ENCODE peak calls at places on chromosomes 11 and 22, in four cellular contexts. One of them, this sample, is unnamed.

GRCh38 chr11:114762437-114762836 is 84.1 kb downstream of the NXPE2 start:
- DNase-seq in AG10803: peak; percentile 67
- DNase-seq in PC-3: peak; percentile 75
- DNase-seq in thoracic aorta: no peak
- DNase-seq in this sample: peak; percentile 75

GRCh38 chr11:101003468-101003867 is 126.1 kb downstream of the PGR start:
- DNase-seq in AG10803: no peak
- DNase-seq in PC-3: peak; percentile 66
- DNase-seq in thoracic aorta: no peak
- DNase-seq in this sample: no peak

GRCh38 chr11:128905345-128906184 is 14.4 kb downstream of the KCNJ5 start:
- DNase-seq in AG10803: no peak
- DNase-seq in PC-3: peak; percentile 77
- DNase-seq in thoracic aorta: no peak
- DNase-seq in this sample: peak; percentile 18

GRCh38 chr11:125313271-125314222 is 149.0 kb downstream of the PKNOX2 start:
- DNase-seq in AG10803: no peak
- DNase-seq in PC-3: no peak
- DNase-seq in thoracic aorta: no peak
- DNase-seq in this sample: peak; percentile 23

GRCh38 chr11:72598901-72599300 is 75.3 kb downstream of the PDE2A start:
- DNase-seq in AG10803: peak; percentile 26
- DNase-seq in PC-3: peak; percentile 33
- DNase-seq in thoracic aorta: no peak
- DNase-seq in this sample: peak; percentile 60

GRCh38 chr22:23818541-23818940 is 20.3 kb downstream of the DERL3 start:
- DNase-seq in AG10803: no peak
- DNase-seq in PC-3: no peak
- DNase-seq in thoracic aorta: no peak
- DNase-seq in this sample: no peak

GRCh38 chr22:46533434-46533833 is 4.0 kb downstream of the CELSR1 start:
- DNase-seq in AG10803: no peak
- DNase-seq in PC-3: no peak
- DNase-seq in thoracic aorta: no peak
- DNase-seq in this sample: no peak

GRCh38 chr11:17972987-17973386 is 39.9 kb downstream of the SERGEF start:
- DNase-seq in AG10803: peak; percentile 92
- DNase-seq in PC-3: peak; percentile 35
- DNase-seq in thoracic aorta: no peak
- DNase-seq in this sample: peak; percentile 86

GRCh38 chr11:94583885-94584500 is 16.8 kb downstream of the PIWIL4 start:
- DNase-seq in AG10803: peak; percentile 43
- DNase-seq in PC-3: no peak
- DNase-seq in thoracic aorta: no peak
- DNase-seq in this sample: peak; percentile 25

GRCh38 chr11:124219126-124219525 is 21.8 kb upstream of the OR8G1 start:
- DNase-seq in AG10803: no peak
- DNase-seq in PC-3: peak; percentile 10
- DNase-seq in thoracic aorta: no peak
- DNase-seq in this sample: no peak

GRCh38 chr11:78373689-78374088 is 43.9 kb downstream of the GAB2 start:
- DNase-seq in AG10803: no peak
- DNase-seq in PC-3: no peak
- DNase-seq in thoracic aorta: no peak
- DNase-seq in this sample: no peak

GRCh38 chr22:19691721-19692341 is 22.5 kb upstream of the SEPTIN5 start:
- DNase-seq in AG10803: peak; percentile 59
- DNase-seq in PC-3: peak; percentile 60
- DNase-seq in thoracic aorta: no peak
- DNase-seq in this sample: peak; percentile 31

GRCh38 chr11:13238879-13239514 is 38.6 kb upstream of the BMAL1 start:
- DNase-seq in AG10803: peak; percentile 51
- DNase-seq in PC-3: peak; percentile 70
- DNase-seq in thoracic aorta: no peak
- DNase-seq in this sample: peak; percentile 65

GRCh38 chr22:31566484-31566883 is 70.1 kb downstream of the SFI1 start:
- DNase-seq in AG10803: no peak
- DNase-seq in PC-3: no peak
- DNase-seq in thoracic aorta: no peak
- DNase-seq in this sample: no peak

GRCh38 chr11:125626381-125626950 is 1.5 kb downstream of the CHEK1 start:
- DNase-seq in AG10803: peak; percentile 30
- DNase-seq in PC-3: no peak
- DNase-seq in thoracic aorta: no peak
- DNase-seq in this sample: no peak

GRCh38 chr11:19595840-19596751 is 116.5 kb upstream of the NAV2 start:
- DNase-seq in AG10803: peak; percentile 91
- DNase-seq in PC-3: peak; percentile 92
- DNase-seq in thoracic aorta: peak; percentile 61
- DNase-seq in this sample: peak; percentile 86

GRCh38 chr11:68828957-68829356 is 12.8 kb downstream of the CPT1A start:
- DNase-seq in AG10803: no peak
- DNase-seq in PC-3: no peak
- DNase-seq in thoracic aorta: no peak
- DNase-seq in this sample: no peak

GRCh38 chr11:71962428-71963038 is 33.7 kb downstream of the RNF121 start:
- DNase-seq in AG10803: peak; percentile 31
- DNase-seq in PC-3: peak; percentile 27
- DNase-seq in thoracic aorta: no peak
- DNase-seq in this sample: peak; percentile 60

GRCh38 chr11:44143987-44144909 is 48.8 kb downstream of the EXT2 start:
- DNase-seq in AG10803: no peak
- DNase-seq in PC-3: peak; percentile 95
- DNase-seq in thoracic aorta: no peak
- DNase-seq in this sample: no peak

GRCh38 chr22:49968313-49968830 is 7.8 kb downstream of the PIM3 start:
- DNase-seq in AG10803: no peak
- DNase-seq in PC-3: no peak
- DNase-seq in thoracic aorta: peak; percentile 1
- DNase-seq in this sample: no peak

GRCh38 chr22:19038164-19038546 is 84.1 kb downstream of the DGCR2 start:
- DNase-seq in AG10803: no peak
- DNase-seq in PC-3: no peak
- DNase-seq in thoracic aorta: no peak
- DNase-seq in this sample: no peak

GRCh38 chr22:25077964-25078363 is 121.7 kb upstream of the CRYBB3 start:
- DNase-seq in AG10803: no peak
- DNase-seq in PC-3: no peak
- DNase-seq in thoracic aorta: no peak
- DNase-seq in this sample: no peak

GRCh38 chr11:8631395-8632110 is 37.5 kb upstream of the STK33 start:
- DNase-seq in AG10803: peak; percentile 76
- DNase-seq in PC-3: peak; percentile 4
- DNase-seq in thoracic aorta: no peak
- DNase-seq in this sample: peak; percentile 82

GRCh38 chr22:26461188-26461810 is 22.3 kb downstream of the HPS4 start:
- DNase-seq in AG10803: peak; percentile 30
- DNase-seq in PC-3: peak; percentile 50
- DNase-seq in thoracic aorta: no peak
- DNase-seq in this sample: peak; percentile 41

GRCh38 chr11:127843483-127844396 is 743.6 kb downstream of the ETS1 start:
- DNase-seq in AG10803: peak; percentile 71
- DNase-seq in PC-3: peak; percentile 82
- DNase-seq in thoracic aorta: peak; percentile 10
- DNase-seq in this sample: peak; percentile 82

GRCh38 chr11:33930317-33931021 is 38.6 kb upstream of the LMO2 start:
- DNase-seq in AG10803: peak; percentile 81
- DNase-seq in PC-3: no peak
- DNase-seq in thoracic aorta: no peak
- DNase-seq in this sample: peak; percentile 88

GRCh38 chr11:60504219-60504618 is 11.0 kb upstream of the MS4A13 start:
- DNase-seq in AG10803: no peak
- DNase-seq in PC-3: no peak
- DNase-seq in thoracic aorta: no peak
- DNase-seq in this sample: no peak

DNA sequence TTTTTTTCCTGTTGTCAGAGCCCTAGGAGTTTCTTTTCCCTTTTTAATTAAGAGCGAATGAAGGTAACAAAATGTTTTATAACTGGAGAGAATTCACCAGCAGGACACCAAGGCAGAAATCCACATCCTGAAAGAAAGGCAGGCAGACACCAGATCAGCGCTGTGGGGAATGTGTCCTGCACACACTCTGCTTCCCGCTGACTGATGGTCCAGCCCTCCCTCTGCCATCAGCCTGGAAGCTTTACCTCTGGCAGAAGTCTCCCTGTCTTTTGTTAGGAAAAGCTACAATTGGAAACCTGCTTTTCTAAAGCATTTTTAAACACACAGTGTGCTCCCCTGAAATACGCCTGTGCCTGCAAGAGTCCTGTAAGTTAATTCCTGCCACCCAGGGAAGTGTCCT is 638.5 kb downstream of the NTM start:
- DNase-seq in AG10803: no peak
- DNase-seq in PC-3: no peak
- DNase-seq in thoracic aorta: no peak
- DNase-seq in this sample: no peak
- TF ChIP-seq CTCF in AG10803: no peak
- TF ChIP-seq CTCF in PC-3: no peak
- TF ChIP-seq CTCF in thoracic aorta: no peak
- TF ChIP-seq CTCF in this sample: no peak

GRCh38 chr11:96111308-96111707 is 187.4 kb upstream of the MTMR2 start:
- DNase-seq in AG10803: no peak
- DNase-seq in PC-3: no peak
- DNase-seq in thoracic aorta: no peak
- DNase-seq in this sample: no peak

GRCh38 chr11:96114178-96115070 is 190.5 kb upstream of the MTMR2 start:
- DNase-seq in AG10803: no peak
- DNase-seq in PC-3: peak; percentile 41
- DNase-seq in thoracic aorta: no peak
- DNase-seq in this sample: no peak

GRCh38 chr11:96112192-96113099 is 188.5 kb upstream of the MTMR2 start:
- DNase-seq in AG10803: no peak
- DNase-seq in PC-3: no peak
- DNase-seq in thoracic aorta: no peak
- DNase-seq in this sample: peak; percentile 42

GRCh38 chr11:96110302-96110701 is 186.4 kb upstream of the MTMR2 start:
- DNase-seq in AG10803: no peak
- DNase-seq in PC-3: no peak
- DNase-seq in thoracic aorta: no peak
- DNase-seq in this sample: no peak

DNA sequence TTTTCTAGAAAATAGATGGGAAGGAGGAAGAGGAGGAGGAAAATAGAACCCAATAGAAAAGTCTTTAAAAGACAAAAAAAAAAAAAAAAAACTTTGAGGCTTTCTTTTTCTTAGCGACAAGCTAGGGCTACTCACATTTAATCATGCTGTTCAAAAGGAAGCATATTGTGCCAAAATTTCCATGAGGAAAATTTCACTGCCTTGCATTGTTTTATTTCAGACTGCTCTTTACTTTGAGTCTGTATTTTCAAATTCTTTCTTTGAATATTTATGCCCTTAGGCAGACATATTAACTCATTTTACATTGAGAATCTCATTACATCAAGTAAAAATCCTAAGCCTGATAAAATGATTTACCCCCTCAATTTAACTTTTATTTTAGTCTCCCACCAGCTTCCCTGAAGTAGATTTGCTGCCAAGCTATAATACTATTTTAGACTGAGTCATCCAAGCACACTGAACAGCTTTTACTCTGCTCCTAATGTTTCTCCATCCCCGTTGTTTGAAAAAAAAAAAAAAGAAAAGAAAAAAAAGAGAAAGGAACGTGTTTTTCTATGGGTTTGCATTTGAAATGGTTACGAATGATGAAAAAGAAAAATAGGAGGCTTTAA is 189.3 kb upstream of the MTMR2 start:
- DNase-seq in AG10803: peak; percentile 75
- DNase-seq in PC-3: no peak
- DNase-seq in thoracic aorta: no peak
- DNase-seq in this sample: peak; percentile 75
- H3K4me3 ChIP-seq in AG10803: peak overlapping the region; percentile 15
- H3K4me3 ChIP-seq in PC-3: no peak overlapping the region
- H3K4me3 ChIP-seq in thoracic aorta: peak overlapping the region; percentile 48
- H3K4me3 ChIP-seq in this sample: no peak overlapping the region

GRCh38 chr22:27491888-27492287 is 309.7 kb downstream of the MN1 start:
- DNase-seq in AG10803: no peak
- DNase-seq in PC-3: no peak
- DNase-seq in thoracic aorta: no peak
- DNase-seq in this sample: no peak

GRCh38 chr22:27487600-27488450 is 313.7 kb downstream of the MN1 start:
- DNase-seq in AG10803: no peak
- DNase-seq in PC-3: peak; percentile 36
- DNase-seq in thoracic aorta: no peak
- DNase-seq in this sample: no peak

GRCh38 chr22:27488456-27489224 is 312.9 kb downstream of the MN1 start:
- DNase-seq in AG10803: no peak
- DNase-seq in PC-3: peak; percentile 22
- DNase-seq in thoracic aorta: no peak
- DNase-seq in this sample: no peak

GRCh38 chr22:27489265-27489675 is 312.3 kb downstream of the MN1 start:
- DNase-seq in AG10803: no peak
- DNase-seq in PC-3: peak; percentile 43
- DNase-seq in thoracic aorta: no peak
- DNase-seq in this sample: peak; percentile 35

GRCh38 chr22:27490080-27490479 is 311.5 kb downstream of the MN1 start:
- DNase-seq in AG10803: no peak
- DNase-seq in PC-3: no peak
- DNase-seq in thoracic aorta: no peak
- DNase-seq in this sample: no peak
- TF ChIP-seq CTCF in AG10803: no peak
- TF ChIP-seq CTCF in PC-3: no peak
- TF ChIP-seq CTCF in thoracic aorta: no peak
- TF ChIP-seq CTCF in this sample: no peak

GRCh38 chr11:117201906-117202305 is 2.7 kb downstream of the TAGLN start:
- DNase-seq in AG10803: no peak
- DNase-seq in PC-3: no peak
- DNase-seq in thoracic aorta: no peak
- DNase-seq in this sample: no peak

GRCh38 chr11:117202386-117203068 is 3.4 kb downstream of the TAGLN start:
- DNase-seq in AG10803: no peak
- DNase-seq in PC-3: no peak
- DNase-seq in thoracic aorta: no peak
- DNase-seq in this sample: no peak

GRCh38 chr11:117203069-117203407 is 3.9 kb downstream of the TAGLN start:
- DNase-seq in AG10803: no peak
- DNase-seq in PC-3: no peak
- DNase-seq in thoracic aorta: no peak
- DNase-seq in this sample: no peak

GRCh38 chr11:117204283-117205080 is 5.3 kb downstream of the TAGLN start:
- DNase-seq in AG10803: no peak
- DNase-seq in PC-3: no peak
- DNase-seq in thoracic aorta: no peak
- DNase-seq in this sample: no peak

DNA sequence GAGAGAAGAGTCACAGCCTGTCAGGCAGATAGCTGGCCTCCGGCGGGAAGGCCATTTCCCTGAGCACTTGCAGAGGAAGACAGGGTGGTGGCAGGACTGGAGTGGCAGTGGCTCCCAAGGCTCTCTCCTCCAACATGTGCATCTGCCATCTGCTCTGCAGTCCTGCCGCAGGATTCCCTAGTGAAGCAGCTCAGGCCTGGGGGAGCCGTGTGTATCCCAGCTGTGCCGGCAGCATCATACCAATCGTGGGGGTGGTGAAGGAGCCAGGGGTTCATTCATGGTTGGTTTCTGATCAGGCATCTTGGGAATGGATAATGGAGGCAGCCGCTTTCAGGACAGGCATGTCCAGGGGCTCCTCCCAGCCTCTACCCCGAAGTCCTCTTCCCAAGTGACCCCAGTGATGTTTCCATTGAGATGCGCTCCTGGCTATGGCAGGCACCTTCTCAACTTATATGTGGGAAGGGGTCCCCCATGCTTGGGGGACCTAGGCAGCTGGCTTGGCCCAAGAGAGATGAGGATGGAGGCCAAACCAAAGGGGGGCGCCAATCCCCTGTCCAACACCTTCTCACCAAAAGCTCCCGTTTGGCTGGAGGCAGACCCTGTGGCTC is 6.1 kb downstream of the TAGLN start:
- DNase-seq in AG10803: no peak
- DNase-seq in PC-3: no peak
- DNase-seq in thoracic aorta: no peak
- DNase-seq in this sample: no peak
- H3K4me3 ChIP-seq in AG10803: no peak overlapping the region
- H3K4me3 ChIP-seq in PC-3: no peak overlapping the region
- H3K4me3 ChIP-seq in thoracic aorta: peak overlapping the region; percentile 81
- H3K4me3 ChIP-seq in this sample: no peak overlapping the region

This sample was measured in fibroblast of pulmonary artery.